ENCODE peak calls at places on chromosomes 6 and 20, in eight cellular contexts. R is body of pancreas; O is CD4-positive, CD25-positive, alpha-beta regulatory T cell; Q is uterus; J is pancreas; K is H1; M is bronchial epithelial cell; N is SJSA1. D is an unnamed sample.
A peak's percentile ranks its signal among the peaks of the same experiment; 100 is the strongest.

GRCh38 chr6:87543836-87544735 is 45.7 kb downstream of the RARS2 start:
- DNase-seq in R (no peak), O (peak; percentile 2), Q (no peak), J (no peak), K (no peak), M (no peak), N (no peak), D (no peak)

GRCh38 chr20:4661191-4661590 is 60.5 kb upstream of the PRND start:
- DNase-seq in R (no peak), O (peak; percentile 79), Q (no peak), J (no peak), K (no peak), M (no peak), N (no peak), D (no peak)

GRCh38 chr6:136524936-136525413 is 25.2 kb downstream of the MAP7 start:
- DNase-seq in R (no peak), O (no peak), Q (no peak), J (no peak), K (no peak), M (no peak), N (no peak), D (no peak)

GRCh38 chr6:42163941-42164340 is 9.2 kb upstream of the GUCA1A start:
- DNase-seq in R (no peak), O (no peak), Q (no peak), J (no peak), K (no peak), M (peak; percentile 29), N (no peak), D (peak; percentile 57)

GRCh38 chr6:34696739-34697543 is at the start of gene ILRUN:
- DNase-seq in R (peak; percentile 97), O (peak; percentile 95), Q (peak; percentile 98), J (peak; percentile 100), K (peak; percentile 65), M (peak; percentile 72), N (peak; percentile 96), D (peak; percentile 96)

GRCh38 chr20:18388860-18389259 is 78.0 kb downstream of the DZANK1 start:
- DNase-seq in R (no peak), O (no peak), Q (no peak), J (no peak), K (no peak), M (peak; percentile 44), N (peak; percentile 24), D (no peak)

GRCh38 chr6:82701341-82701740 is 337.7 kb downstream of the TPBG start:
- DNase-seq in R (no peak), O (no peak), Q (no peak), J (no peak), K (no peak), M (no peak), N (no peak), D (no peak)

GRCh38 chr6:123306334-123306733 is 310.3 kb downstream of the CLVS2 start:
- DNase-seq in R (no peak), O (no peak), Q (no peak), J (no peak), K (no peak), M (no peak), N (no peak), D (no peak)

GRCh38 chr6:108895591-108895990 is 47.4 kb downstream of the ARMC2 start:
- DNase-seq in R (no peak), O (no peak), Q (no peak), J (no peak), K (no peak), M (no peak), N (no peak), D (no peak)

GRCh38 chr6:91449539-91449938 is 862.7 kb upstream of the MAP3K7 start:
- DNase-seq in R (no peak), O (no peak), Q (no peak), J (no peak), K (no peak), M (peak; percentile 26), N (peak; percentile 57), D (no peak)

GRCh38 chr6:50849781-50850180 is 31.1 kb downstream of the TFAP2B start:
- DNase-seq in R (no peak), O (no peak), Q (no peak), J (no peak), K (no peak), M (no peak), N (no peak), D (peak; percentile 67)

GRCh38 chr6:50849016-50849748 is 30.5 kb downstream of the TFAP2B start:
- DNase-seq in R (no peak), O (no peak), Q (no peak), J (no peak), K (no peak), M (no peak), N (no peak), D (peak; percentile 71)

GRCh38 chr6:50851269-50851847 is 32.7 kb downstream of the TFAP2B start:
- DNase-seq in R (no peak), O (no peak), Q (no peak), J (no peak), K (no peak), M (no peak), N (no peak), D (no peak)

GRCh38 chr6:50850860-50851259 is 32.2 kb downstream of the TFAP2B start:
- DNase-seq in R (no peak), O (no peak), Q (no peak), J (no peak), K (no peak), M (no peak), N (no peak), D (peak; percentile 65)

DNA sequence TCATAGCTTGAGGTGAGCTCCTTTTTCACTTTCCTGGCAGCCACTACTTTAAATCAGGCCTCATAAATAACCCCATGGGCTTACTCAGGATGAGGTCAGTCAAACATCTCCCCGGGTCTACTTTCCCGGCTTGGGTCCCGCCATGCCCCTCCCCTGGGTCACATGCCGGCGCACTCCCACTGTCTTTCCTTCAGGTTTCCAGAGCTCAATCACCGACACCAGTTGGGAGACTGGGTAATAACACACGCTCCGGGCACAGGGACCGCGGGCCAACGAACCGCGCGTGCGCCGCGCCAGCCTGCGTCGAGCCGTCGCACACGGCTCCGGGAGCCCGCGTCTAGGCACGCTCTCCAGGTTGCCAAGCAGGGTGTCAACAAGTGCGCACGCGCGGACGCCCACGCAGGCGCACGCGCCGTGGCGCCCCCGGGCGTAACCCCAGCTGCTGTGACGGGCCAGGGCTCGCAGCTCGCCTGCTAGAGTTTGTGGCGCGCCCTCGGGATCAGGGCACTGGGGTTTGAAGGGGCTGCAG is 31.6 kb downstream of the TFAP2B start:
- DNase-seq in R (peak; percentile 23), O (no peak), Q (no peak), J (peak; percentile 68), K (no peak), M (peak; percentile 44), N (no peak), D (peak; percentile 87)
- H3K4me3 ChIP-seq in R (no peak overlapping the region), O (no peak overlapping the region), Q (no peak overlapping the region), J (peak overlapping the region; percentile 8), K (peak overlapping the region; percentile 19), M (peak overlapping the region; percentile 16), N (no peak overlapping the region), D (peak overlapping the region; percentile 24)

GRCh38 chr6:2896741-2897140 is 6.4 kb downstream of the SERPINB9 start:
- DNase-seq in R (no peak), O (no peak), Q (no peak), J (no peak), K (no peak), M (no peak), N (no peak), D (no peak)

GRCh38 chr6:2900221-2900807 is 2.8 kb downstream of the SERPINB9 start:
- DNase-seq in R (no peak), O (no peak), Q (no peak), J (no peak), K (no peak), M (no peak), N (no peak), D (no peak)

GRCh38 chr6:2900821-2901644 is 2.1 kb downstream of the SERPINB9 start:
- DNase-seq in R (no peak), O (peak; percentile 39), Q (peak; percentile 63), J (no peak), K (no peak), M (no peak), N (no peak), D (peak; percentile 46)

GRCh38 chr6:2902470-2902762 is 693 bp downstream of the SERPINB9 start:
- DNase-seq in R (no peak), O (no peak), Q (peak; percentile 39), J (no peak), K (no peak), M (peak; percentile 14), N (no peak), D (no peak)

DNA sequence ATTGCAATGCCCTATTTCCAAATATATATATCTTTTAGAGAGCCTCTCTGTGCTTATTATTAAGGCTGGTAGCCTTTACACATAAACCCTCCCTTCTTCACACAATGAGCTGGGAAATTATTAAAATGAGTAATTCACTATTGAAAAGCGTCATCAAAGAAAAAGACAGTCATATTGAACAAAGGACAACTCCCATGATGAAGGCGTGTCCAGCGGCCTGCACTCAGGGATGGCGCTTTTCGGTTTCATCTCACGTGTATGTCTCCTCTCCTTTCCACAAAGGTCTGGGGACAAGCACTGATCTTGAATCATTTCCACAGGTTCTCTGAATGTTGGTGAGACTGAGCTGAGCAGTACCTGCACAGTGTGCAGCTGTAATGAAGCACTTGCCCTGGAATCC is 3.5 kb downstream of the SERPINB9 start:
- DNase-seq in R (no peak), O (peak; percentile 78), Q (no peak), J (no peak), K (no peak), M (no peak), N (no peak), D (no peak)
- H3K36me3 ChIP-seq in R (no peaks in the 10 kb centered on the region), O (peaks cover 48% of the 10 kb centered on the region), Q (no peaks in the 10 kb centered on the region), J (no peaks in the 10 kb centered on the region), K (peaks cover 68% of the 10 kb centered on the region), M (no peaks in the 10 kb centered on the region), N (peaks cover 7% of the 10 kb centered on the region), D (peaks cover 19% of the 10 kb centered on the region)

GRCh38 chr6:25223421-25224052 is 55.6 kb upstream of the CARMIL1 start:
- DNase-seq in R (peak; percentile 74), O (peak; percentile 76), Q (peak; percentile 72), J (peak; percentile 76), K (no peak), M (peak; percentile 63), N (peak; percentile 70), D (peak; percentile 39)
- H3K4me3 ChIP-seq in R (no peak overlapping the region), O (peak overlapping the region; percentile 49), Q (peak overlapping the region; percentile 15), J (no peak overlapping the region), K (no peak overlapping the region), M (no peak overlapping the region), N (peak overlapping the region; percentile 15), D (no peak overlapping the region)

GRCh38 chr20:49148601-49149000 is 39.5 kb downstream of the STAU1 start:
- DNase-seq in R (no peak), O (no peak), Q (no peak), J (no peak), K (no peak), M (no peak), N (no peak), D (no peak)

GRCh38 chr20:49146442-49146841 is 41.7 kb downstream of the STAU1 start:
- DNase-seq in R (no peak), O (no peak), Q (no peak), J (no peak), K (no peak), M (no peak), N (no peak), D (no peak)

GRCh38 chr20:49147269-49147668 is 40.9 kb downstream of the STAU1 start:
- DNase-seq in R (no peak), O (no peak), Q (no peak), J (no peak), K (no peak), M (no peak), N (no peak), D (no peak)

GRCh38 chr20:49151437-49151836 is 36.7 kb downstream of the STAU1 start:
- DNase-seq in R (no peak), O (no peak), Q (no peak), J (no peak), K (no peak), M (no peak), N (no peak), D (no peak)

GRCh38 chr20:49149281-49150045 is 38.7 kb downstream of the STAU1 start:
- DNase-seq in R (no peak), O (no peak), Q (no peak), J (no peak), K (no peak), M (no peak), N (no peak), D (no peak)
- H3K36me3 ChIP-seq in R (peaks cover 2% of the 10 kb centered on the region), O (peaks cover 64% of the 10 kb centered on the region), Q (no peaks in the 10 kb centered on the region), J (peaks cover 7% of the 10 kb centered on the region), K (peaks cover 33% of the 10 kb centered on the region), M (peaks cover 14% of the 10 kb centered on the region), N (peaks cover 66% of the 10 kb centered on the region), D (peaks cover 12% of the 10 kb centered on the region)